ENCODE peak calls at places on chromosomes 6 and 20, in ten cellular contexts. U is tibial nerve, B is ovary, O is pancreas, L is colonic mucosa, N is Peyer's patch, X is HepG2, H is ascending aorta, F is left ventricle myocardium inferior, T is mammary epithelial cell. J is an unnamed sample. For H3K4me1, the result is how much of the 10 kb centered on the place peaks cover.

GRCh38 chr6:3211681-3212080 is 15.8 kb downstream of the TUBB2B start:
- DNase-seq in T (no peak), O (no peak), N (no peak), F (no peak), X (no peak), L (no peak), U (no peak), B (no peak), H (no peak), J (no peak)

GRCh38 chr6:25248100-25248499 is 31.1 kb upstream of the CARMIL1 start:
- DNase-seq in L (no peak), H (no peak), X (no peak), U (no peak), T (peak), O (no peak), F (no peak), B (no peak), N (no peak), J (no peak)

GRCh38 chr20:62704341-62704948 is 4.2 kb upstream of the NTSR1 start:
- DNase-seq in U (peak), B (peak), X (peak), T (peak), L (peak), O (peak), F (peak), H (peak), N (peak), J (peak)

GRCh38 chr20:5797843-5798462 is 47.8 kb downstream of the SHLD1 start:
- DNase-seq in F (no peak), H (no peak), O (no peak), L (no peak), B (no peak), X (no peak), T (no peak), N (peak), U (no peak), J (no peak)

GRCh38 chr20:35135867-35136586 is 11.1 kb downstream of the EDEM2 start:
- DNase-seq in U (peak), T (no peak), L (no peak), H (no peak), N (no peak), O (no peak), F (peak), B (no peak), X (no peak), J (peak)

GRCh38 chr6:130696806-130697205 is 130.4 kb upstream of the SMLR1 start:
- DNase-seq in B (no peak), F (no peak), N (no peak), T (no peak), X (no peak), O (no peak), L (no peak), H (no peak), U (no peak), J (no peak)

GRCh38 chr20:4729265-4729664 is 7.6 kb downstream of the PRND start:
- DNase-seq in L (no peak), X (no peak), B (no peak), T (no peak), H (no peak), U (no peak), O (no peak), F (no peak), N (no peak), J (no peak)

GRCh38 chr20:32474967-32475819 is 109.9 kb downstream of the NOL4L start:
- DNase-seq in B (peak), H (peak), N (peak), F (peak), L (peak), T (peak), U (peak), O (peak), X (peak), J (peak)

GRCh38 chr20:2922957-2923356 is 49.7 kb downstream of the PTPRA start:
- DNase-seq in F (no peak), O (no peak), X (no peak), N (no peak), L (no peak), H (no peak), U (no peak), T (peak), B (no peak), J (no peak)

GRCh38 chr20:58026361-58026760 is 202.1 kb downstream of the ANKRD60 start:
- DNase-seq in N (no peak), U (no peak), T (no peak), H (no peak), B (no peak), F (no peak), L (no peak), X (no peak), O (no peak), J (no peak)

GRCh38 chr20:47726632-47727031 is 58.6 kb downstream of the SULF2 start:
- DNase-seq in B (no peak), N (no peak), L (no peak), X (no peak), T (no peak), F (no peak), U (no peak), H (no peak), O (no peak), J (no peak)

GRCh38 chr20:19212524-19213502 is at the start of gene SLC24A3:
- DNase-seq in N (peak), T (peak), O (peak), X (peak), U (no peak), B (peak), L (peak), H (no peak), F (peak), J (no peak)

GRCh38 chr20:43563429-43563828 is 4.6 kb downstream of the SGK2 start:
- DNase-seq in H (no peak), X (peak), B (no peak), L (no peak), U (no peak), F (no peak), T (no peak), N (no peak), O (no peak), J (no peak)

GRCh38 chr6:142671791-142672190 is 273.2 kb downstream of the HIVEP2 start:
- DNase-seq in H (no peak), L (no peak), N (peak), T (no peak), O (no peak), X (no peak), U (no peak), F (no peak), B (no peak), J (no peak)

GRCh38 chr20:57468523-57469417 is 56.2 kb downstream of the CTCFL start:
- DNase-seq in X (no peak), N (no peak), O (no peak), T (no peak), L (no peak), U (no peak), F (no peak), H (no peak), B (no peak), J (no peak)

GRCh38 chr20:28562510-28562898 is 2695.0 kb upstream of the DEFB115 start:
- DNase-seq in U (no peak), T (no peak), B (no peak), X (no peak), O (no peak), F (no peak), H (no peak), N (no peak), L (no peak), J (no peak)

GRCh38 chr20:62458256-62459251 is 17.2 kb downstream of the GATA5 start:
- DNase-seq in F (no peak), L (no peak), T (no peak), U (no peak), B (no peak), O (no peak), H (no peak), X (no peak), N (no peak), J (no peak)

GRCh38 chr20:49835031-49835430 is 22.4 kb downstream of the SLC9A8 start:
- DNase-seq in N (no peak), F (no peak), H (no peak), U (no peak), L (no peak), B (no peak), X (no peak), O (no peak), T (peak), J (no peak)

GRCh38 chr6:27882624-27883023 is 29.6 kb downstream of the OR2B2 start:
- DNase-seq in T (no peak), X (no peak), N (no peak), F (no peak), H (no peak), O (no peak), B (no peak), L (no peak), U (no peak), J (no peak)

GRCh38 chr20:31452575-31452974 is 12.1 kb downstream of the DEFB123 start:
- DNase-seq in U (no peak), T (no peak), H (no peak), F (no peak), L (no peak), O (no peak), X (no peak), B (no peak), N (no peak), J (no peak)

GRCh38 chr6:4413073-4413472 is 277.7 kb upstream of the ECI2 start:
- DNase-seq in L (no peak), T (no peak), N (no peak), H (no peak), O (no peak), U (no peak), X (no peak), B (no peak), F (no peak), J (no peak)

GRCh38 chr6:89375427-89375868 is 22.9 kb upstream of the UBE2J1 start:
- DNase-seq in N (peak), T (peak), L (peak), B (no peak), H (no peak), X (peak), O (peak), F (peak), U (no peak), J (no peak)

GRCh38 chr6:33405541-33405940 is 5.3 kb upstream of the PHF1 start:
- DNase-seq in F (no peak), T (no peak), B (no peak), U (no peak), L (no peak), N (no peak), H (no peak), X (no peak), O (no peak), J (no peak)

GRCh38 chr20:1941226-1941625 is 46.0 kb downstream of the SIRPA start:
- DNase-seq in H (no peak), X (no peak), L (no peak), U (no peak), N (no peak), F (no peak), T (peak), B (no peak), O (no peak), J (no peak)

GRCh38 chr6:760982-761955 is 68.3 kb upstream of the EXOC2 start:
- DNase-seq in X (no peak), U (no peak), B (no peak), H (no peak), T (no peak), F (no peak), L (no peak), N (no peak), O (no peak), J (no peak)

GRCh38 chr6:145022199-145022782 is 713.0 kb downstream of the EPM2A start:
- DNase-seq in B (no peak), N (no peak), H (no peak), X (no peak), U (no peak), T (no peak), L (no peak), O (no peak), F (no peak), J (no peak)

GRCh38 chr20:13831476-13831875 is 46.6 kb downstream of the NDUFAF5 start:
- DNase-seq in N (no peak), H (no peak), L (no peak), X (no peak), T (no peak), B (no peak), U (no peak), O (no peak), F (no peak), J (no peak)

GRCh38 chr6:102853249-102853955 is 1459.9 kb downstream of the GRIK2 start:
- DNase-seq in T (no peak), L (no peak), N (no peak), H (no peak), B (no peak), F (no peak), X (no peak), O (no peak), U (no peak), J (no peak)

GRCh38 chr20:58028123-58028522 is 200.3 kb downstream of the ANKRD60 start:
- DNase-seq in O (peak), F (no peak), T (no peak), B (no peak), L (peak), H (no peak), N (no peak), X (no peak), U (no peak), J (no peak)

GRCh38 chr20:53159144-53159543 is 187.0 kb downstream of the TSHZ2 start:
- DNase-seq in N (no peak), H (no peak), U (no peak), O (no peak), T (no peak), L (no peak), F (no peak), B (no peak), X (no peak), J (no peak)

GRCh38 chr6:134187154-134187553 is 130.8 kb downstream of the SGK1 start:
- DNase-seq in T (no peak), U (no peak), N (no peak), L (no peak), H (no peak), F (no peak), X (peak), O (no peak), B (no peak), J (no peak)

GRCh38 chr6:4470698-4471210 is 305.4 kb upstream of the CDYL start:
- DNase-seq in N (no peak), L (no peak), F (no peak), H (no peak), T (no peak), O (no peak), B (no peak), X (no peak), U (no peak), J (no peak)

GRCh38 chr20:40648505-40649072 is 40.4 kb downstream of the MAFB start:
- DNase-seq in L (no peak), X (peak), H (no peak), N (no peak), T (no peak), O (no peak), U (no peak), B (no peak), F (no peak), J (no peak)
- H3K4me3 ChIP-seq in L (no peak), X (no peak), H (no peak), N (no peak), T (no peak), O (no peak), U (no peak), B (no peak), F (no peak), J (no peak)

GRCh38 chr6:68743099-68743498 is 108.0 kb downstream of the ADGRB3 start:
- DNase-seq in H (no peak), T (no peak), U (no peak), X (no peak), F (no peak), L (no peak), N (no peak), O (no peak), B (no peak), J (no peak)

GRCh38 chr6:68740828-68741500 is 105.9 kb downstream of the ADGRB3 start:
- DNase-seq in T (no peak), O (no peak), L (no peak), X (no peak), F (no peak), B (no peak), N (no peak), U (no peak), H (no peak), J (no peak)

GRCh38 chr6:68732423-68732822 is 97.3 kb downstream of the ADGRB3 start:
- DNase-seq in B (no peak), T (no peak), U (no peak), H (no peak), O (no peak), F (no peak), X (no peak), L (no peak), N (no peak), J (no peak)

GRCh38 chr6:68741501-68742343 is 106.6 kb downstream of the ADGRB3 start:
- DNase-seq in O (no peak), N (no peak), H (no peak), X (no peak), U (no peak), L (no peak), B (no peak), F (no peak), T (no peak), J (no peak)

GRCh38 chr6:68738039-68738438 is 103.0 kb downstream of the ADGRB3 start:
- DNase-seq in H (no peak), F (no peak), U (no peak), T (no peak), N (no peak), O (no peak), X (no peak), L (no peak), B (no peak), J (no peak)
- H3K4me1 ChIP-seq in H (under half), F (under half), U (under half), T (under half), N (under half), O (under half), X (under half), L (under half), B (under half), J (under half)

GRCh38 chr6:99425647-99426453 is 742 bp upstream of the PNISR start:
- DNase-seq in O (peak), U (peak), H (peak), B (peak), X (peak), T (peak), F (peak), N (peak), L (peak), J (peak)
- TF ChIP-seq CTCF in O (peak), U (peak), H (peak), B (no peak), X (peak), T (no peak), F (peak), N (peak), L (peak), J (peak)

GRCh38 chr6:157761331-157761921 is 61.6 kb upstream of the SNX9 start:
- DNase-seq in H (no peak), B (no peak), U (no peak), L (no peak), O (no peak), T (peak), F (no peak), N (peak), X (no peak), J (no peak)
- H3K4me3 ChIP-seq in H (no peak), B (no peak), U (no peak), L (no peak), O (no peak), T (no peak), F (no peak), N (no peak), X (no peak), J (peak)

GRCh38 chr6:149478631-149479314 is 6.0 kb downstream of the ZC3H12D start:
- DNase-seq in O (no peak), H (no peak), L (no peak), B (no peak), U (no peak), T (peak), X (no peak), N (no peak), F (no peak), J (no peak)
- H3K4me1 ChIP-seq in O (under half), H (under half), L (under half), B (under half), U (under half), T (under half), X (under half), N (under half), F (under half), J (under half)